ENCODE peak calls at places on chromosome 18, in ten cellular contexts. P is GM18507; J is amniotic epithelial cell; G is stimulated activated CD4-positive, alpha-beta T cell treated with anti-CD3 and anti-CD28 coated beads, Interleukin-1b, Interleukin-23, amount 100 ng/mL, for 1 hour; C is EH; M is Caki2; H is stimulated activated CD8-positive, alpha-beta memory T cell treated with anti-CD3 and anti-CD28 coated beads, Interleukin-7, amount 100 ng/mL, for 1 hour; Z is hippocampal formation; O is HT1080; Y is anterior cingulate cortex. U is an unnamed sample.

GRCh38 chr18:55402731-55403405 is 185.1 kb downstream of the TCF4 start:
- DNase-seq in P (no peak), J (peak; percentile 54), G (no peak), C (peak; percentile 47), M (no peak), H (no peak), Z (no peak), O (no peak), Y (no peak), U (no peak)

GRCh38 chr18:8718401-8718913 is 13.1 kb downstream of the MTCL1 start:
- DNase-seq in P (no peak), J (no peak), G (no peak), C (no peak), M (no peak), H (no peak), Z (no peak), O (no peak), Y (no peak), U (no peak)

GRCh38 chr18:366466-367053 is 98.7 kb upstream of the THOC1 start:
- DNase-seq in P (no peak), J (no peak), G (no peak), C (no peak), M (no peak), H (no peak), Z (no peak), O (no peak), Y (no peak), U (no peak)

GRCh38 chr18:55124078-55124477 is 164.8 kb upstream of the CCDC68 start:
- DNase-seq in P (no peak), J (peak; percentile 11), G (no peak), C (peak; percentile 83), M (no peak), H (no peak), Z (no peak), O (peak; percentile 14), Y (no peak), U (no peak)

GRCh38 chr18:45222200-45222599 is 393.1 kb upstream of the SLC14A2 start:
- DNase-seq in P (no peak), J (peak; percentile 36), G (no peak), C (peak; percentile 49), M (no peak), H (no peak), Z (no peak), O (no peak), Y (no peak), U (no peak)

GRCh38 chr18:40607741-40608140 is 1347.3 kb upstream of the PIK3C3 start:
- DNase-seq in P (no peak), J (peak; percentile 13), G (no peak), C (no peak), M (no peak), H (no peak), Z (no peak), O (no peak), Y (no peak), U (no peak)

GRCh38 chr18:75240433-75240832 is 29.8 kb downstream of the TSHZ1 start:
- DNase-seq in P (no peak), J (no peak), G (no peak), C (no peak), M (no peak), H (no peak), Z (no peak), O (no peak), Y (no peak), U (no peak)

GRCh38 chr18:74951165-74951760 is 257.7 kb downstream of the PTGR3 start:
- DNase-seq in P (no peak), J (peak; percentile 47), G (no peak), C (peak; percentile 94), M (peak; percentile 79), H (no peak), Z (no peak), O (peak; percentile 80), Y (no peak), U (no peak)

GRCh38 chr18:61898576-61899205 is 5.9 kb upstream of the RNF152 start:
- DNase-seq in P (no peak), J (no peak), G (no peak), C (peak; percentile 66), M (no peak), H (no peak), Z (no peak), O (no peak), Y (no peak), U (no peak)

GRCh38 chr18:11407900-11408299 is 201.5 kb upstream of the SLC35G4 start:
- DNase-seq in P (no peak), J (peak; percentile 9), G (no peak), C (peak; percentile 71), M (no peak), H (no peak), Z (no peak), O (peak; percentile 26), Y (no peak), U (no peak)

GRCh38 chr18:40956213-40956612 is 998.8 kb upstream of the PIK3C3 start:
- DNase-seq in P (no peak), J (no peak), G (no peak), C (no peak), M (no peak), H (no peak), Z (no peak), O (no peak), Y (no peak), U (no peak)

GRCh38 chr18:23244431-23244830 is 109.1 kb downstream of the CABLES1 start:
- DNase-seq in P (no peak), J (no peak), G (no peak), C (no peak), M (no peak), H (no peak), Z (no peak), O (no peak), Y (peak; percentile 7), U (no peak)

GRCh38 chr18:75638597-75639467 is 211.3 kb upstream of the SMIM21 start:
- DNase-seq in P (no peak), J (peak; percentile 37), G (no peak), C (peak; percentile 91), M (no peak), H (no peak), Z (peak; percentile 47), O (no peak), Y (no peak), U (no peak)

GRCh38 chr18:28793911-28794310 is 617.0 kb upstream of the CDH2 start:
- DNase-seq in P (no peak), J (no peak), G (no peak), C (no peak), M (no peak), H (no peak), Z (no peak), O (peak; percentile 14), Y (no peak), U (no peak)

GRCh38 chr18:62976227-62976626 is 260.9 kb downstream of the PHLPP1 start:
- DNase-seq in P (no peak), J (no peak), G (no peak), C (no peak), M (peak; percentile 12), H (no peak), Z (no peak), O (no peak), Y (no peak), U (no peak)

GRCh38 chr18:26747131-26747475 is 118.4 kb downstream of the AQP4 start:
- DNase-seq in P (no peak), J (no peak), G (no peak), C (peak; percentile 35), M (peak; percentile 32), H (no peak), Z (no peak), O (no peak), Y (no peak), U (no peak)

GRCh38 chr18:43596106-43596712 is 318.9 kb upstream of the SYT4 start:
- DNase-seq in P (no peak), J (peak; percentile 35), G (no peak), C (peak; percentile 32), M (peak; percentile 4), H (no peak), Z (peak; percentile 58), O (no peak), Y (no peak), U (no peak)

GRCh38 chr18:61551586-61551985 is 218.4 kb downstream of the CDH20 start:
- DNase-seq in P (peak; percentile 12), J (peak; percentile 85), G (no peak), C (peak; percentile 83), M (peak; percentile 17), H (no peak), Z (peak; percentile 64), O (peak; percentile 64), Y (no peak), U (peak; percentile 57)

GRCh38 chr18:4808891-4809290 is 353.8 kb upstream of the DLGAP1 start:
- DNase-seq in P (no peak), J (no peak), G (no peak), C (no peak), M (no peak), H (no peak), Z (no peak), O (no peak), Y (no peak), U (no peak)

GRCh38 chr18:62881509-62882016 is 166.2 kb downstream of the PHLPP1 start:
- DNase-seq in P (no peak), J (peak; percentile 91), G (no peak), C (peak; percentile 96), M (peak; percentile 85), H (no peak), Z (no peak), O (peak; percentile 95), Y (no peak), U (no peak)

GRCh38 chr18:11035814-11036213 is 113.6 kb downstream of the PIEZO2 start:
- DNase-seq in P (no peak), J (no peak), G (no peak), C (no peak), M (no peak), H (no peak), Z (no peak), O (no peak), Y (no peak), U (no peak)

GRCh38 chr18:63974991-63975390 is 5.1 kb downstream of the SERPINB8 start:
- DNase-seq in P (no peak), J (peak; percentile 64), G (no peak), C (peak; percentile 52), M (peak; percentile 11), H (no peak), Z (no peak), O (peak; percentile 61), Y (no peak), U (no peak)

GRCh38 chr18:62658028-62658427 is 57.3 kb upstream of the PHLPP1 start:
- DNase-seq in P (no peak), J (no peak), G (no peak), C (no peak), M (no peak), H (no peak), Z (no peak), O (no peak), Y (no peak), U (no peak)

GRCh38 chr18:44579028-44579692 is 101.5 kb upstream of the SETBP1 start:
- DNase-seq in P (peak; percentile 14), J (peak; percentile 41), G (no peak), C (peak; percentile 78), M (no peak), H (no peak), Z (no peak), O (peak; percentile 30), Y (no peak), U (peak; percentile 23)

GRCh38 chr18:11859282-11859797 is 8.1 kb downstream of the CHMP1B start:
- DNase-seq in P (no peak), J (no peak), G (no peak), C (no peak), M (no peak), H (no peak), Z (no peak), O (peak; percentile 17), Y (no peak), U (no peak)

GRCh38 chr18:78160961-78161656 is 818.5 kb upstream of the SALL3 start:
- DNase-seq in P (no peak), J (no peak), G (no peak), C (no peak), M (no peak), H (no peak), Z (no peak), O (no peak), Y (no peak), U (no peak)

GRCh38 chr18:36629095-36629604 is 199.7 kb downstream of the TPGS2 start:
- DNase-seq in P (no peak), J (no peak), G (no peak), C (no peak), M (no peak), H (no peak), Z (no peak), O (no peak), Y (no peak), U (no peak)

GRCh38 chr18:48064978-48065600 is 134.6 kb upstream of the SMAD2 start:
- DNase-seq in P (no peak), J (no peak), G (no peak), C (no peak), M (no peak), H (no peak), Z (no peak), O (no peak), Y (no peak), U (no peak)